ENCODE peak calls at places on chromosomes 4 and X, in six cellular contexts. One of them, this sample, is unnamed.

GRCh38 chr4:2596153-2596552 is 59.7 kb downstream of the FAM193A start:
- DNase-seq in psoas muscle: no peak
- DNase-seq in choroid plexus epithelial cell: no peak
- DNase-seq in AG10803: no peak
- DNase-seq in aorta: no peak
- DNase-seq in heart left ventricle: no peak
- DNase-seq in this sample: no peak

GRCh38 chr4:30716671-30717207 is 3.4 kb upstream of the PCDH7 start:
- DNase-seq in psoas muscle: no peak
- DNase-seq in choroid plexus epithelial cell: peak; percentile 49
- DNase-seq in AG10803: no peak
- DNase-seq in aorta: peak; percentile 59
- DNase-seq in heart left ventricle: no peak
- DNase-seq in this sample: peak; percentile 5

GRCh38 chr4:5708171-5708828 is at the start of gene EVC2:
- DNase-seq in psoas muscle: peak; percentile 82
- DNase-seq in choroid plexus epithelial cell: peak; percentile 54
- DNase-seq in AG10803: peak; percentile 72
- DNase-seq in aorta: peak; percentile 94
- DNase-seq in heart left ventricle: peak; percentile 85
- DNase-seq in this sample: no peak

GRCh38 chr4:137421796-137422195 is 110.5 kb downstream of the PCDH18 start:
- DNase-seq in psoas muscle: no peak
- DNase-seq in choroid plexus epithelial cell: peak; percentile 49
- DNase-seq in AG10803: peak; percentile 42
- DNase-seq in aorta: no peak
- DNase-seq in heart left ventricle: no peak
- DNase-seq in this sample: no peak

GRCh38 chrX:14028473-14028872 is 1.2 kb downstream of the GEMIN8 start:
- DNase-seq in psoas muscle: no peak
- DNase-seq in choroid plexus epithelial cell: no peak
- DNase-seq in AG10803: no peak
- DNase-seq in aorta: no peak
- DNase-seq in heart left ventricle: no peak
- DNase-seq in this sample: no peak

GRCh38 chr4:98566491-98567008 is 91.9 kb downstream of the TSPAN5 start:
- DNase-seq in psoas muscle: no peak
- DNase-seq in choroid plexus epithelial cell: peak; percentile 55
- DNase-seq in AG10803: peak; percentile 50
- DNase-seq in aorta: no peak
- DNase-seq in heart left ventricle: no peak
- DNase-seq in this sample: peak; percentile 10

GRCh38 chr4:3231431-3231980 is 17.5 kb upstream of the MSANTD1 start:
- DNase-seq in psoas muscle: no peak
- DNase-seq in choroid plexus epithelial cell: no peak
- DNase-seq in AG10803: no peak
- DNase-seq in aorta: no peak
- DNase-seq in heart left ventricle: peak; percentile 47
- DNase-seq in this sample: no peak

GRCh38 chr4:39865280-39865679 is 112.4 kb downstream of the PDS5A start:
- DNase-seq in psoas muscle: no peak
- DNase-seq in choroid plexus epithelial cell: no peak
- DNase-seq in AG10803: no peak
- DNase-seq in aorta: no peak
- DNase-seq in heart left ventricle: no peak
- DNase-seq in this sample: no peak

GRCh38 chrX:130170752-130171445 is 863 bp upstream of the RAB33A start:
- DNase-seq in psoas muscle: no peak
- DNase-seq in choroid plexus epithelial cell: peak; percentile 34
- DNase-seq in AG10803: no peak
- DNase-seq in aorta: peak; percentile 80
- DNase-seq in heart left ventricle: peak; percentile 64
- DNase-seq in this sample: peak; percentile 86

GRCh38 chr4:47538516-47538915 is 53.4 kb downstream of the ATP10D start:
- DNase-seq in psoas muscle: no peak
- DNase-seq in choroid plexus epithelial cell: peak; percentile 77
- DNase-seq in AG10803: peak; percentile 43
- DNase-seq in aorta: no peak
- DNase-seq in heart left ventricle: no peak
- DNase-seq in this sample: no peak

GRCh38 chr4:189092596-189092995 is 848.1 kb upstream of the FRG1 start:
- DNase-seq in psoas muscle: no peak
- DNase-seq in choroid plexus epithelial cell: peak; percentile 0
- DNase-seq in AG10803: peak; percentile 18
- DNase-seq in aorta: no peak
- DNase-seq in heart left ventricle: no peak
- DNase-seq in this sample: peak; percentile 9

GRCh38 chr4:5126857-5127256 is 75.6 kb downstream of the STK32B start:
- DNase-seq in psoas muscle: no peak
- DNase-seq in choroid plexus epithelial cell: no peak
- DNase-seq in AG10803: no peak
- DNase-seq in aorta: no peak
- DNase-seq in heart left ventricle: no peak
- DNase-seq in this sample: no peak

GRCh38 chr4:89101256-89102161 is 9.8 kb upstream of the TIGD2 start:
- DNase-seq in psoas muscle: no peak
- DNase-seq in choroid plexus epithelial cell: peak; percentile 30
- DNase-seq in AG10803: no peak
- DNase-seq in aorta: no peak
- DNase-seq in heart left ventricle: no peak
- DNase-seq in this sample: no peak

GRCh38 chrX:9341305-9342201 is 123.3 kb upstream of the TBL1X start:
- DNase-seq in psoas muscle: peak; percentile 82
- DNase-seq in choroid plexus epithelial cell: peak; percentile 76
- DNase-seq in AG10803: peak; percentile 70
- DNase-seq in aorta: peak; percentile 88
- DNase-seq in heart left ventricle: peak; percentile 77
- DNase-seq in this sample: peak; percentile 44

GRCh38 chr4:183995489-183996049 is 90.5 kb downstream of the STOX2 start:
- DNase-seq in psoas muscle: no peak
- DNase-seq in choroid plexus epithelial cell: no peak
- DNase-seq in AG10803: peak; percentile 7
- DNase-seq in aorta: no peak
- DNase-seq in heart left ventricle: no peak
- DNase-seq in this sample: no peak

GRCh38 chr4:183333202-183333601 is 11.0 kb upstream of the CLDN24 start:
- DNase-seq in psoas muscle: no peak
- DNase-seq in choroid plexus epithelial cell: no peak
- DNase-seq in AG10803: no peak
- DNase-seq in aorta: no peak
- DNase-seq in heart left ventricle: no peak
- DNase-seq in this sample: no peak

GRCh38 chr4:65242156-65242846 is 428.0 kb downstream of the EPHA5 start:
- DNase-seq in psoas muscle: no peak
- DNase-seq in choroid plexus epithelial cell: no peak
- DNase-seq in AG10803: no peak
- DNase-seq in aorta: no peak
- DNase-seq in heart left ventricle: peak; percentile 47
- DNase-seq in this sample: peak; percentile 42

GRCh38 chrX:14529288-14529989 is at the start of gene GLRA2:
- DNase-seq in psoas muscle: no peak
- DNase-seq in choroid plexus epithelial cell: peak; percentile 5
- DNase-seq in AG10803: peak; percentile 5
- DNase-seq in aorta: no peak
- DNase-seq in heart left ventricle: no peak
- DNase-seq in this sample: peak; percentile 15

GRCh38 chrX:119757979-119758681 is at the start of gene SOWAHD:
- DNase-seq in psoas muscle: peak; percentile 57
- DNase-seq in choroid plexus epithelial cell: no peak
- DNase-seq in AG10803: no peak
- DNase-seq in aorta: no peak
- DNase-seq in heart left ventricle: peak; percentile 72
- DNase-seq in this sample: no peak

GRCh38 chr4:123415977-123416376 is 19.4 kb downstream of the SPRY1 start:
- DNase-seq in psoas muscle: no peak
- DNase-seq in choroid plexus epithelial cell: peak; percentile 75
- DNase-seq in AG10803: peak; percentile 83
- DNase-seq in aorta: peak; percentile 64
- DNase-seq in heart left ventricle: no peak
- DNase-seq in this sample: peak; percentile 84

GRCh38 chr4:86011117-86011516 is 348.7 kb downstream of the MAPK10 start:
- DNase-seq in psoas muscle: no peak
- DNase-seq in choroid plexus epithelial cell: peak; percentile 96
- DNase-seq in AG10803: peak; percentile 99
- DNase-seq in aorta: no peak
- DNase-seq in heart left ventricle: no peak
- DNase-seq in this sample: no peak

DNA sequence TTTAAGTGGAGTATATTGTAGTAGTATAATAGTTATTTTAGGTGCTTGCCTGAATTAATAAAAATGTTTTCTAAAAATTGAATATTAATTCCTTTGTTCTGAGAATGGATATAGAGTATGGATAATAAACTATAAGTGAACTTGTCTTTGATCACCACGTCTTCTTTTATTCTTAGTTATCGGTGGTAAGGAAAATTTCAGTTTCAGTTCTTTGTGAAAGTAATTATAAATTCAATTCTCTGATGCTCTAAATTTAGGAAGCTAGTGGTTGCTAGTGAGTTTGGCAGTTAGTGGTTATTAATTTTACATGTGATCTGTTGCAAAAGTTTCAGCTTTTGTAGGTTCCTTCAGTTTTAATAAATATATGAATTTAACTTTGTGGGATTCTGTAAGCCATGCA is 30.8 kb downstream of the MRPL1 start:
- DNase-seq in psoas muscle: no peak
- DNase-seq in choroid plexus epithelial cell: no peak
- DNase-seq in AG10803: no peak
- DNase-seq in aorta: no peak
- DNase-seq in heart left ventricle: no peak
- DNase-seq in this sample: no peak
- H3K4me3 ChIP-seq in psoas muscle: no peak overlapping the region
- H3K4me3 ChIP-seq in choroid plexus epithelial cell: no peak overlapping the region
- H3K4me3 ChIP-seq in AG10803: no peak overlapping the region
- H3K4me3 ChIP-seq in aorta: no peak overlapping the region
- H3K4me3 ChIP-seq in heart left ventricle: no peak overlapping the region
- H3K4me3 ChIP-seq in this sample: no peak overlapping the region

GRCh38 chrX:54920610-54921426 is at the start of gene TRO:
- DNase-seq in psoas muscle: no peak
- DNase-seq in choroid plexus epithelial cell: peak; percentile 35
- DNase-seq in AG10803: no peak
- DNase-seq in aorta: no peak
- DNase-seq in heart left ventricle: no peak
- DNase-seq in this sample: peak; percentile 32

GRCh38 chrX:54923376-54923775 is 2.8 kb downstream of the TRO start:
- DNase-seq in psoas muscle: no peak
- DNase-seq in choroid plexus epithelial cell: no peak
- DNase-seq in AG10803: no peak
- DNase-seq in aorta: no peak
- DNase-seq in heart left ventricle: no peak
- DNase-seq in this sample: no peak

GRCh38 chrX:54926978-54927377 is 6.4 kb downstream of the TRO start:
- DNase-seq in psoas muscle: no peak
- DNase-seq in choroid plexus epithelial cell: no peak
- DNase-seq in AG10803: no peak
- DNase-seq in aorta: no peak
- DNase-seq in heart left ventricle: no peak
- DNase-seq in this sample: no peak

GRCh38 chrX:54922547-54922946 is 1.9 kb downstream of the TRO start:
- DNase-seq in psoas muscle: no peak
- DNase-seq in choroid plexus epithelial cell: no peak
- DNase-seq in AG10803: no peak
- DNase-seq in aorta: no peak
- DNase-seq in heart left ventricle: no peak
- DNase-seq in this sample: no peak

GRCh38 chrX:54921427-54922021 is 900 bp downstream of the TRO start:
- DNase-seq in psoas muscle: peak; percentile 72
- DNase-seq in choroid plexus epithelial cell: peak; percentile 84
- DNase-seq in AG10803: peak; percentile 52
- DNase-seq in aorta: peak; percentile 88
- DNase-seq in heart left ventricle: peak; percentile 70
- DNase-seq in this sample: peak; percentile 75
- H3K4me3 ChIP-seq in psoas muscle: peak overlapping the region; percentile 59
- H3K4me3 ChIP-seq in choroid plexus epithelial cell: peak overlapping the region; percentile 70
- H3K4me3 ChIP-seq in AG10803: peak overlapping the region; percentile 68
- H3K4me3 ChIP-seq in aorta: peak overlapping the region; percentile 15
- H3K4me3 ChIP-seq in heart left ventricle: peak overlapping the region; percentile 56
- H3K4me3 ChIP-seq in this sample: peak overlapping the region; percentile 79

DNA sequence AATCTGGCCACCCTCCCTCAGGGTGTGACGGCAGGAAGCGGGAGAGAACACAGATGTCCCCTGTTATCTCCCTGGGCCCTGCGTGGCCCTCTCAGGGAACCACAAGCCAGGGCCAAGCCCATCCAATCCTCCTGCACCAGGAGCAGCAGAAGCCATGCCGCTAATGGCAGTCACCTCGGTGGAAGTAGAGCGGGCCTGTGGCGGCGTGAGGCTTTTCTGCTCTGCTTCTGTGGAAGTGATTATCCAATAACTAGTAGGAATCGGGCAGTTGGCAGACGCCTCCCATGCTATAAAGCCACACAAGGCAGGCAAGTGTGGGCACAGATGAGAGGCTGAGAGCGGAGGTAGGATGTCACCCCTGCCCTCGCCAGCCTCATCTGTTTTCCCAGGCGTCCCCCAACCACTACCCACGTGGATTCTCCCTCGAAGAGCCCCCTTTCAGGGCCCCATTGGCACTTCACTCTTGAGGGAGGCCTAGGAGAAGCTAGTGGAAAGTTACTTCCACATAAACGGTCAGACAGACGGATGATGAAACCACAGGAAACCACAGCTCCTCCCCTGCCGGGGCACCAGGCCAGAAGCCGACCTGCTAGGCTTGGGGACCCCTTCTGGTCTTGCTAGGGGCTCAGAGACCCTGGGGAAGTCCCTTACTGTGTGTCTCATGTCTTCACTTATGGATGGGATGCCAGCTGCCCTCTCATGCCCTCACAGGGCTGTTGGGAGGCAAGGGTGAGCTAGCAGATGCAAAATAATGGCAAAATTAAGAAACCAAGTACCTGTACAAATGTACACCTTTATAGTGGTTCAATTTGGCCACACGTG is 18.8 kb upstream of the TMSB4X start:
- DNase-seq in psoas muscle: peak; percentile 77
- DNase-seq in choroid plexus epithelial cell: peak; percentile 91
- DNase-seq in AG10803: peak; percentile 82
- DNase-seq in aorta: peak; percentile 83
- DNase-seq in heart left ventricle: peak; percentile 76
- DNase-seq in this sample: peak; percentile 84
- H3K4me3 ChIP-seq in psoas muscle: no peak overlapping the region
- H3K4me3 ChIP-seq in choroid plexus epithelial cell: no peak overlapping the region
- H3K4me3 ChIP-seq in AG10803: no peak overlapping the region
- H3K4me3 ChIP-seq in aorta: no peak overlapping the region
- H3K4me3 ChIP-seq in heart left ventricle: peak overlapping the region; percentile 4
- H3K4me3 ChIP-seq in this sample: peak overlapping the region; percentile 40

DNA sequence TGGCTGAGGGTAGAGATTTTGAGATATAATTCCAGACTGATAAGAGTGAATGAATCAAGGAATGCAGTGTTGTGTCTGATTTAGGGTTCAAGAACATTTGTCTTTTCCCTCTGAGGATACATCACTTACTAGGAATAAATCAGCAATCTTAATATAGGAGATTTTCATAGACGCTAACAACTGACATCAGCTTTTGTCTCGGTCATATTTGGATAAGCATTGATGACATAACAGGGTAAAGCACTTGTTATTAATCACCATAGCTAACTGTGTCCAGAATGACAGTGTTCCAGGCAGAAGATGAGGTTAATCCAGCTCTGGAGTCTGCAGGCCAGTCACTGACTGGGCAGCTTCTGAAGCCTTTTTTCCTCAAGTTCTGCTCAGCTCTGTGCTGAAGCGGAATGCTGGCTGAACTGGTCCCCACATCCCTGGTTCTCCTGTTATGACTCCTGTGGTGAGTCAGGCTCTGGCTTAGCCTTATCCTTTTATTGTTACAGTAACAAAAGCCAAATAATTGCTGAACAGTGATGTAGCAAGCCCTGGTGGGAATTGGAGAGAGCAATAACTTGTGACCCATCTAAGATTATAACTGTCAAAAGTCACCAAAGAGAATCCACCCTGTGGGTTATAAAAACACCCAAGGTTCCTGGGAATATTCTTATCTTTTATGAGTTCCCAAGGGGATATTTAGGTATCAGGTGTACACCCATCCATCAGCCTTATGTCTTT is 41.8 kb downstream of the FNIP2 start:
- DNase-seq in psoas muscle: peak; percentile 74
- DNase-seq in choroid plexus epithelial cell: peak; percentile 92
- DNase-seq in AG10803: peak; percentile 99
- DNase-seq in aorta: peak; percentile 87
- DNase-seq in heart left ventricle: peak; percentile 62
- DNase-seq in this sample: no peak
- H3K4me3 ChIP-seq in psoas muscle: peak overlapping the region; percentile 17
- H3K4me3 ChIP-seq in choroid plexus epithelial cell: no peak overlapping the region
- H3K4me3 ChIP-seq in AG10803: peak overlapping the region; percentile 25
- H3K4me3 ChIP-seq in aorta: no peak overlapping the region
- H3K4me3 ChIP-seq in heart left ventricle: peak overlapping the region; percentile 21
- H3K4me3 ChIP-seq in this sample: no peak overlapping the region